ENCODE peak calls at places on chromosomes 7 and 10, in seven cellular contexts. One of them, this sample, is unnamed.

GRCh38 chr7:29335188-29336083 is 140.9 kb downstream of the CHN2 start:
- DNase-seq in HEK293T: no peak
- DNase-seq in AG04450: no peak
- DNase-seq in cardiac fibroblast: no peak
- DNase-seq in activated T-helper 1 cell treated with anti-CD3 and anti-CD28 coated beads, Interleukin-12 subunit alpha, Interleukin-12 subunit beta, Interleukin-2, Interleukin-4 antibody, amounts not matched to agents 30 ng/mL and 10 ng/mL and 1 ng/mL, durations not matched to agents 14 hours and 24 hours and 36 hours: no peak
- DNase-seq in activated CD8-positive, alpha-beta memory T cell treated with anti-CD3 and anti-CD28 coated beads for 4 hours: no peak
- DNase-seq in BJ: no peak
- DNase-seq in this sample: no peak

GRCh38 chr10:70918851-70919530 is 30.6 kb upstream of the PCBD1 start:
- DNase-seq in HEK293T: no peak
- DNase-seq in AG04450: no peak
- DNase-seq in cardiac fibroblast: no peak
- DNase-seq in activated T-helper 1 cell treated with anti-CD3 and anti-CD28 coated beads, Interleukin-12 subunit alpha, Interleukin-12 subunit beta, Interleukin-2, Interleukin-4 antibody, amounts not matched to agents 30 ng/mL and 10 ng/mL and 1 ng/mL, durations not matched to agents 14 hours and 24 hours and 36 hours: no peak
- DNase-seq in activated CD8-positive, alpha-beta memory T cell treated with anti-CD3 and anti-CD28 coated beads for 4 hours: no peak
- DNase-seq in BJ: no peak
- DNase-seq in this sample: peak; percentile 61

GRCh38 chr7:84218681-84219080 is 24.1 kb upstream of the SEMA3A start:
- DNase-seq in HEK293T: no peak
- DNase-seq in AG04450: no peak
- DNase-seq in cardiac fibroblast: peak; percentile 90
- DNase-seq in activated T-helper 1 cell treated with anti-CD3 and anti-CD28 coated beads, Interleukin-12 subunit alpha, Interleukin-12 subunit beta, Interleukin-2, Interleukin-4 antibody, amounts not matched to agents 30 ng/mL and 10 ng/mL and 1 ng/mL, durations not matched to agents 14 hours and 24 hours and 36 hours: no peak
- DNase-seq in activated CD8-positive, alpha-beta memory T cell treated with anti-CD3 and anti-CD28 coated beads for 4 hours: no peak
- DNase-seq in BJ: no peak
- DNase-seq in this sample: no peak

GRCh38 chr7:156777364-156778069 is 115.5 kb downstream of the LMBR1 start:
- DNase-seq in HEK293T: no peak
- DNase-seq in AG04450: no peak
- DNase-seq in cardiac fibroblast: no peak
- DNase-seq in activated T-helper 1 cell treated with anti-CD3 and anti-CD28 coated beads, Interleukin-12 subunit alpha, Interleukin-12 subunit beta, Interleukin-2, Interleukin-4 antibody, amounts not matched to agents 30 ng/mL and 10 ng/mL and 1 ng/mL, durations not matched to agents 14 hours and 24 hours and 36 hours: peak; percentile 13
- DNase-seq in activated CD8-positive, alpha-beta memory T cell treated with anti-CD3 and anti-CD28 coated beads for 4 hours: no peak
- DNase-seq in BJ: no peak
- DNase-seq in this sample: no peak

GRCh38 chr7:12094365-12094921 is 116.7 kb upstream of the TMEM106B start:
- DNase-seq in HEK293T: no peak
- DNase-seq in AG04450: no peak
- DNase-seq in cardiac fibroblast: peak; percentile 8
- DNase-seq in activated T-helper 1 cell treated with anti-CD3 and anti-CD28 coated beads, Interleukin-12 subunit alpha, Interleukin-12 subunit beta, Interleukin-2, Interleukin-4 antibody, amounts not matched to agents 30 ng/mL and 10 ng/mL and 1 ng/mL, durations not matched to agents 14 hours and 24 hours and 36 hours: no peak
- DNase-seq in activated CD8-positive, alpha-beta memory T cell treated with anti-CD3 and anti-CD28 coated beads for 4 hours: no peak
- DNase-seq in BJ: no peak
- DNase-seq in this sample: no peak

GRCh38 chr7:131108212-131108980 is 219.3 kb upstream of the MKLN1 start:
- DNase-seq in HEK293T: no peak
- DNase-seq in AG04450: no peak
- DNase-seq in cardiac fibroblast: peak; percentile 63
- DNase-seq in activated T-helper 1 cell treated with anti-CD3 and anti-CD28 coated beads, Interleukin-12 subunit alpha, Interleukin-12 subunit beta, Interleukin-2, Interleukin-4 antibody, amounts not matched to agents 30 ng/mL and 10 ng/mL and 1 ng/mL, durations not matched to agents 14 hours and 24 hours and 36 hours: peak; percentile 66
- DNase-seq in activated CD8-positive, alpha-beta memory T cell treated with anti-CD3 and anti-CD28 coated beads for 4 hours: no peak
- DNase-seq in BJ: no peak
- DNase-seq in this sample: no peak

GRCh38 chr10:44426247-44427034 is 41.5 kb upstream of the CXCL12 start:
- DNase-seq in HEK293T: no peak
- DNase-seq in AG04450: no peak
- DNase-seq in cardiac fibroblast: no peak
- DNase-seq in activated T-helper 1 cell treated with anti-CD3 and anti-CD28 coated beads, Interleukin-12 subunit alpha, Interleukin-12 subunit beta, Interleukin-2, Interleukin-4 antibody, amounts not matched to agents 30 ng/mL and 10 ng/mL and 1 ng/mL, durations not matched to agents 14 hours and 24 hours and 36 hours: no peak
- DNase-seq in activated CD8-positive, alpha-beta memory T cell treated with anti-CD3 and anti-CD28 coated beads for 4 hours: no peak
- DNase-seq in BJ: no peak
- DNase-seq in this sample: no peak

GRCh38 chr7:143381427-143382125 is 431 bp downstream of the ZYX start:
- DNase-seq in HEK293T: peak; percentile 53
- DNase-seq in AG04450: peak; percentile 55
- DNase-seq in cardiac fibroblast: peak; percentile 84
- DNase-seq in activated T-helper 1 cell treated with anti-CD3 and anti-CD28 coated beads, Interleukin-12 subunit alpha, Interleukin-12 subunit beta, Interleukin-2, Interleukin-4 antibody, amounts not matched to agents 30 ng/mL and 10 ng/mL and 1 ng/mL, durations not matched to agents 14 hours and 24 hours and 36 hours: no peak
- DNase-seq in activated CD8-positive, alpha-beta memory T cell treated with anti-CD3 and anti-CD28 coated beads for 4 hours: no peak
- DNase-seq in BJ: peak; percentile 46
- DNase-seq in this sample: no peak

GRCh38 chr7:3114917-3115316 is 71.2 kb upstream of the CARD11 start:
- DNase-seq in HEK293T: no peak
- DNase-seq in AG04450: no peak
- DNase-seq in cardiac fibroblast: no peak
- DNase-seq in activated T-helper 1 cell treated with anti-CD3 and anti-CD28 coated beads, Interleukin-12 subunit alpha, Interleukin-12 subunit beta, Interleukin-2, Interleukin-4 antibody, amounts not matched to agents 30 ng/mL and 10 ng/mL and 1 ng/mL, durations not matched to agents 14 hours and 24 hours and 36 hours: no peak
- DNase-seq in activated CD8-positive, alpha-beta memory T cell treated with anti-CD3 and anti-CD28 coated beads for 4 hours: no peak
- DNase-seq in BJ: no peak
- DNase-seq in this sample: no peak

GRCh38 chr7:3083350-3083749 is 39.7 kb upstream of the CARD11 start:
- DNase-seq in HEK293T: no peak
- DNase-seq in AG04450: no peak
- DNase-seq in cardiac fibroblast: no peak
- DNase-seq in activated T-helper 1 cell treated with anti-CD3 and anti-CD28 coated beads, Interleukin-12 subunit alpha, Interleukin-12 subunit beta, Interleukin-2, Interleukin-4 antibody, amounts not matched to agents 30 ng/mL and 10 ng/mL and 1 ng/mL, durations not matched to agents 14 hours and 24 hours and 36 hours: no peak
- DNase-seq in activated CD8-positive, alpha-beta memory T cell treated with anti-CD3 and anti-CD28 coated beads for 4 hours: no peak
- DNase-seq in BJ: no peak
- DNase-seq in this sample: no peak

GRCh38 chr10:114683162-114683561 is 25.1 kb upstream of the ABLIM1 start:
- DNase-seq in HEK293T: no peak
- DNase-seq in AG04450: no peak
- DNase-seq in cardiac fibroblast: no peak
- DNase-seq in activated T-helper 1 cell treated with anti-CD3 and anti-CD28 coated beads, Interleukin-12 subunit alpha, Interleukin-12 subunit beta, Interleukin-2, Interleukin-4 antibody, amounts not matched to agents 30 ng/mL and 10 ng/mL and 1 ng/mL, durations not matched to agents 14 hours and 24 hours and 36 hours: no peak
- DNase-seq in activated CD8-positive, alpha-beta memory T cell treated with anti-CD3 and anti-CD28 coated beads for 4 hours: no peak
- DNase-seq in BJ: no peak
- DNase-seq in this sample: no peak

GRCh38 chr7:70571403-70571911 is 560.5 kb upstream of the GALNT17 start:
- DNase-seq in HEK293T: no peak
- DNase-seq in AG04450: peak; percentile 24
- DNase-seq in cardiac fibroblast: no peak
- DNase-seq in activated T-helper 1 cell treated with anti-CD3 and anti-CD28 coated beads, Interleukin-12 subunit alpha, Interleukin-12 subunit beta, Interleukin-2, Interleukin-4 antibody, amounts not matched to agents 30 ng/mL and 10 ng/mL and 1 ng/mL, durations not matched to agents 14 hours and 24 hours and 36 hours: no peak
- DNase-seq in activated CD8-positive, alpha-beta memory T cell treated with anti-CD3 and anti-CD28 coated beads for 4 hours: no peak
- DNase-seq in BJ: no peak
- DNase-seq in this sample: peak; percentile 31

GRCh38 chr7:96320437-96320836 is 1.5 kb downstream of the SLC25A13 start:
- DNase-seq in HEK293T: no peak
- DNase-seq in AG04450: no peak
- DNase-seq in cardiac fibroblast: no peak
- DNase-seq in activated T-helper 1 cell treated with anti-CD3 and anti-CD28 coated beads, Interleukin-12 subunit alpha, Interleukin-12 subunit beta, Interleukin-2, Interleukin-4 antibody, amounts not matched to agents 30 ng/mL and 10 ng/mL and 1 ng/mL, durations not matched to agents 14 hours and 24 hours and 36 hours: no peak
- DNase-seq in activated CD8-positive, alpha-beta memory T cell treated with anti-CD3 and anti-CD28 coated beads for 4 hours: no peak
- DNase-seq in BJ: no peak
- DNase-seq in this sample: no peak

GRCh38 chr10:15370741-15371701 is at the start of gene FAM171A1:
- DNase-seq in HEK293T: peak; percentile 79
- DNase-seq in AG04450: no peak
- DNase-seq in cardiac fibroblast: peak; percentile 47
- DNase-seq in activated T-helper 1 cell treated with anti-CD3 and anti-CD28 coated beads, Interleukin-12 subunit alpha, Interleukin-12 subunit beta, Interleukin-2, Interleukin-4 antibody, amounts not matched to agents 30 ng/mL and 10 ng/mL and 1 ng/mL, durations not matched to agents 14 hours and 24 hours and 36 hours: peak; percentile 48
- DNase-seq in activated CD8-positive, alpha-beta memory T cell treated with anti-CD3 and anti-CD28 coated beads for 4 hours: peak; percentile 9
- DNase-seq in BJ: no peak
- DNase-seq in this sample: peak; percentile 52

GRCh38 chr7:4227105-4228010 is 454.7 kb upstream of the FOXK1 start:
- DNase-seq in HEK293T: no peak
- DNase-seq in AG04450: no peak
- DNase-seq in cardiac fibroblast: no peak
- DNase-seq in activated T-helper 1 cell treated with anti-CD3 and anti-CD28 coated beads, Interleukin-12 subunit alpha, Interleukin-12 subunit beta, Interleukin-2, Interleukin-4 antibody, amounts not matched to agents 30 ng/mL and 10 ng/mL and 1 ng/mL, durations not matched to agents 14 hours and 24 hours and 36 hours: no peak
- DNase-seq in activated CD8-positive, alpha-beta memory T cell treated with anti-CD3 and anti-CD28 coated beads for 4 hours: no peak
- DNase-seq in BJ: no peak
- DNase-seq in this sample: no peak

GRCh38 chr7:45890902-45891461 is 2.7 kb downstream of the IGFBP1 start:
- DNase-seq in HEK293T: peak; percentile 22
- DNase-seq in AG04450: no peak
- DNase-seq in cardiac fibroblast: peak; percentile 70
- DNase-seq in activated T-helper 1 cell treated with anti-CD3 and anti-CD28 coated beads, Interleukin-12 subunit alpha, Interleukin-12 subunit beta, Interleukin-2, Interleukin-4 antibody, amounts not matched to agents 30 ng/mL and 10 ng/mL and 1 ng/mL, durations not matched to agents 14 hours and 24 hours and 36 hours: no peak
- DNase-seq in activated CD8-positive, alpha-beta memory T cell treated with anti-CD3 and anti-CD28 coated beads for 4 hours: no peak
- DNase-seq in BJ: no peak
- DNase-seq in this sample: peak; percentile 44

GRCh38 chr7:32658034-32658944 is 163.0 kb downstream of the AVL9 start:
- DNase-seq in HEK293T: no peak
- DNase-seq in AG04450: no peak
- DNase-seq in cardiac fibroblast: peak; percentile 88
- DNase-seq in activated T-helper 1 cell treated with anti-CD3 and anti-CD28 coated beads, Interleukin-12 subunit alpha, Interleukin-12 subunit beta, Interleukin-2, Interleukin-4 antibody, amounts not matched to agents 30 ng/mL and 10 ng/mL and 1 ng/mL, durations not matched to agents 14 hours and 24 hours and 36 hours: no peak
- DNase-seq in activated CD8-positive, alpha-beta memory T cell treated with anti-CD3 and anti-CD28 coated beads for 4 hours: no peak
- DNase-seq in BJ: no peak
- DNase-seq in this sample: no peak

GRCh38 chr10:60465801-60466200 is 76.1 kb upstream of the ANK3 start:
- DNase-seq in HEK293T: no peak
- DNase-seq in AG04450: no peak
- DNase-seq in cardiac fibroblast: peak; percentile 60
- DNase-seq in activated T-helper 1 cell treated with anti-CD3 and anti-CD28 coated beads, Interleukin-12 subunit alpha, Interleukin-12 subunit beta, Interleukin-2, Interleukin-4 antibody, amounts not matched to agents 30 ng/mL and 10 ng/mL and 1 ng/mL, durations not matched to agents 14 hours and 24 hours and 36 hours: no peak
- DNase-seq in activated CD8-positive, alpha-beta memory T cell treated with anti-CD3 and anti-CD28 coated beads for 4 hours: no peak
- DNase-seq in BJ: no peak
- DNase-seq in this sample: no peak

GRCh38 chr7:159104188-159105030 is 40.3 kb downstream of the VIPR2 start:
- DNase-seq in HEK293T: no peak
- DNase-seq in AG04450: no peak
- DNase-seq in cardiac fibroblast: no peak
- DNase-seq in activated T-helper 1 cell treated with anti-CD3 and anti-CD28 coated beads, Interleukin-12 subunit alpha, Interleukin-12 subunit beta, Interleukin-2, Interleukin-4 antibody, amounts not matched to agents 30 ng/mL and 10 ng/mL and 1 ng/mL, durations not matched to agents 14 hours and 24 hours and 36 hours: no peak
- DNase-seq in activated CD8-positive, alpha-beta memory T cell treated with anti-CD3 and anti-CD28 coated beads for 4 hours: no peak
- DNase-seq in BJ: no peak
- DNase-seq in this sample: peak; percentile 45

GRCh38 chr7:55439627-55440026 is 74.5 kb downstream of the LANCL2 start:
- DNase-seq in HEK293T: no peak
- DNase-seq in AG04450: no peak
- DNase-seq in cardiac fibroblast: peak; percentile 31
- DNase-seq in activated T-helper 1 cell treated with anti-CD3 and anti-CD28 coated beads, Interleukin-12 subunit alpha, Interleukin-12 subunit beta, Interleukin-2, Interleukin-4 antibody, amounts not matched to agents 30 ng/mL and 10 ng/mL and 1 ng/mL, durations not matched to agents 14 hours and 24 hours and 36 hours: no peak
- DNase-seq in activated CD8-positive, alpha-beta memory T cell treated with anti-CD3 and anti-CD28 coated beads for 4 hours: no peak
- DNase-seq in BJ: no peak
- DNase-seq in this sample: no peak

GRCh38 chr7:134813668-134814067 is 34.2 kb downstream of the CALD1 start:
- DNase-seq in HEK293T: no peak
- DNase-seq in AG04450: peak; percentile 65
- DNase-seq in cardiac fibroblast: peak; percentile 90
- DNase-seq in activated T-helper 1 cell treated with anti-CD3 and anti-CD28 coated beads, Interleukin-12 subunit alpha, Interleukin-12 subunit beta, Interleukin-2, Interleukin-4 antibody, amounts not matched to agents 30 ng/mL and 10 ng/mL and 1 ng/mL, durations not matched to agents 14 hours and 24 hours and 36 hours: no peak
- DNase-seq in activated CD8-positive, alpha-beta memory T cell treated with anti-CD3 and anti-CD28 coated beads for 4 hours: no peak
- DNase-seq in BJ: no peak
- DNase-seq in this sample: no peak

GRCh38 chr7:101911800-101912705 is 94.6 kb downstream of the CUX1 start:
- DNase-seq in HEK293T: no peak
- DNase-seq in AG04450: peak; percentile 72
- DNase-seq in cardiac fibroblast: peak; percentile 86
- DNase-seq in activated T-helper 1 cell treated with anti-CD3 and anti-CD28 coated beads, Interleukin-12 subunit alpha, Interleukin-12 subunit beta, Interleukin-2, Interleukin-4 antibody, amounts not matched to agents 30 ng/mL and 10 ng/mL and 1 ng/mL, durations not matched to agents 14 hours and 24 hours and 36 hours: no peak
- DNase-seq in activated CD8-positive, alpha-beta memory T cell treated with anti-CD3 and anti-CD28 coated beads for 4 hours: no peak
- DNase-seq in BJ: no peak
- DNase-seq in this sample: peak; percentile 56

GRCh38 chr10:58820862-58821559 is 308.3 kb downstream of the BICC1 start:
- DNase-seq in HEK293T: no peak
- DNase-seq in AG04450: peak; percentile 16
- DNase-seq in cardiac fibroblast: peak; percentile 80
- DNase-seq in activated T-helper 1 cell treated with anti-CD3 and anti-CD28 coated beads, Interleukin-12 subunit alpha, Interleukin-12 subunit beta, Interleukin-2, Interleukin-4 antibody, amounts not matched to agents 30 ng/mL and 10 ng/mL and 1 ng/mL, durations not matched to agents 14 hours and 24 hours and 36 hours: no peak
- DNase-seq in activated CD8-positive, alpha-beta memory T cell treated with anti-CD3 and anti-CD28 coated beads for 4 hours: no peak
- DNase-seq in BJ: no peak
- DNase-seq in this sample: peak; percentile 73

GRCh38 chr10:35792301-35792700 is 150.2 kb upstream of the FZD8 start:
- DNase-seq in HEK293T: no peak
- DNase-seq in AG04450: no peak
- DNase-seq in cardiac fibroblast: no peak
- DNase-seq in activated T-helper 1 cell treated with anti-CD3 and anti-CD28 coated beads, Interleukin-12 subunit alpha, Interleukin-12 subunit beta, Interleukin-2, Interleukin-4 antibody, amounts not matched to agents 30 ng/mL and 10 ng/mL and 1 ng/mL, durations not matched to agents 14 hours and 24 hours and 36 hours: no peak
- DNase-seq in activated CD8-positive, alpha-beta memory T cell treated with anti-CD3 and anti-CD28 coated beads for 4 hours: no peak
- DNase-seq in BJ: no peak
- DNase-seq in this sample: no peak

GRCh38 chr10:124486635-124487034 is 25.0 kb downstream of the LHPP start:
- DNase-seq in HEK293T: no peak
- DNase-seq in AG04450: no peak
- DNase-seq in cardiac fibroblast: no peak
- DNase-seq in activated T-helper 1 cell treated with anti-CD3 and anti-CD28 coated beads, Interleukin-12 subunit alpha, Interleukin-12 subunit beta, Interleukin-2, Interleukin-4 antibody, amounts not matched to agents 30 ng/mL and 10 ng/mL and 1 ng/mL, durations not matched to agents 14 hours and 24 hours and 36 hours: no peak
- DNase-seq in activated CD8-positive, alpha-beta memory T cell treated with anti-CD3 and anti-CD28 coated beads for 4 hours: no peak
- DNase-seq in BJ: no peak
- DNase-seq in this sample: no peak

GRCh38 chr7:143975617-143976016 is 21.0 kb downstream of the OR2F1 start:
- DNase-seq in HEK293T: no peak
- DNase-seq in AG04450: no peak
- DNase-seq in cardiac fibroblast: peak; percentile 25
- DNase-seq in activated T-helper 1 cell treated with anti-CD3 and anti-CD28 coated beads, Interleukin-12 subunit alpha, Interleukin-12 subunit beta, Interleukin-2, Interleukin-4 antibody, amounts not matched to agents 30 ng/mL and 10 ng/mL and 1 ng/mL, durations not matched to agents 14 hours and 24 hours and 36 hours: no peak
- DNase-seq in activated CD8-positive, alpha-beta memory T cell treated with anti-CD3 and anti-CD28 coated beads for 4 hours: no peak
- DNase-seq in BJ: no peak
- DNase-seq in this sample: no peak

GRCh38 chr7:119983468-119983867 is 289.5 kb upstream of the KCND2 start:
- DNase-seq in HEK293T: no peak
- DNase-seq in AG04450: no peak
- DNase-seq in cardiac fibroblast: no peak
- DNase-seq in activated T-helper 1 cell treated with anti-CD3 and anti-CD28 coated beads, Interleukin-12 subunit alpha, Interleukin-12 subunit beta, Interleukin-2, Interleukin-4 antibody, amounts not matched to agents 30 ng/mL and 10 ng/mL and 1 ng/mL, durations not matched to agents 14 hours and 24 hours and 36 hours: no peak
- DNase-seq in activated CD8-positive, alpha-beta memory T cell treated with anti-CD3 and anti-CD28 coated beads for 4 hours: no peak
- DNase-seq in BJ: no peak
- DNase-seq in this sample: no peak

GRCh38 chr7:114786455-114786854 is 135.4 kb upstream of the MDFIC start:
- DNase-seq in HEK293T: no peak
- DNase-seq in AG04450: no peak
- DNase-seq in cardiac fibroblast: no peak
- DNase-seq in activated T-helper 1 cell treated with anti-CD3 and anti-CD28 coated beads, Interleukin-12 subunit alpha, Interleukin-12 subunit beta, Interleukin-2, Interleukin-4 antibody, amounts not matched to agents 30 ng/mL and 10 ng/mL and 1 ng/mL, durations not matched to agents 14 hours and 24 hours and 36 hours: no peak
- DNase-seq in activated CD8-positive, alpha-beta memory T cell treated with anti-CD3 and anti-CD28 coated beads for 4 hours: no peak
- DNase-seq in BJ: no peak
- DNase-seq in this sample: no peak

GRCh38 chr10:26540601-26541000 is 102.5 kb downstream of the APBB1IP start:
- DNase-seq in HEK293T: peak; percentile 21
- DNase-seq in AG04450: no peak
- DNase-seq in cardiac fibroblast: no peak
- DNase-seq in activated T-helper 1 cell treated with anti-CD3 and anti-CD28 coated beads, Interleukin-12 subunit alpha, Interleukin-12 subunit beta, Interleukin-2, Interleukin-4 antibody, amounts not matched to agents 30 ng/mL and 10 ng/mL and 1 ng/mL, durations not matched to agents 14 hours and 24 hours and 36 hours: no peak
- DNase-seq in activated CD8-positive, alpha-beta memory T cell treated with anti-CD3 and anti-CD28 coated beads for 4 hours: no peak
- DNase-seq in BJ: no peak
- DNase-seq in this sample: no peak